ENCODE peak calls at places on chromosomes 2 and 18, in seven cellular contexts. Q is foreskin keratinocyte, P is lower lobe of right lung, S is pancreas, F is MM.1S, X is tibial artery, O is heart left ventricle. U is an unnamed sample.

GRCh38 chr2:79447462-79447861 is 65.4 kb upstream of the CTNNA2 start:
- DNase-seq in F (no peak), P (no peak), S (no peak), X (no peak), Q (no peak), O (no peak), U (no peak)

GRCh38 chr2:113068706-113069485 is 1.1 kb downstream of the IL1F10 start:
- DNase-seq in O (no peak), F (no peak), P (no peak), Q (peak; percentile 94), X (no peak), S (no peak), U (no peak)

GRCh38 chr18:27845897-27846296 is 331.0 kb downstream of the CDH2 start:
- DNase-seq in O (no peak), S (no peak), P (no peak), F (no peak), X (no peak), Q (no peak), U (no peak)

GRCh38 chr2:208407667-208408066 is 1.1 kb downstream of the PTH2R start:
- DNase-seq in Q (peak; percentile 32), S (peak; percentile 34), O (no peak), X (no peak), P (no peak), F (no peak), U (no peak)

GRCh38 chr18:50973367-50974126 is 5.7 kb downstream of the ELAC1 start:
- DNase-seq in X (no peak), P (no peak), O (no peak), S (peak; percentile 23), F (no peak), Q (peak; percentile 82), U (no peak)

GRCh38 chr2:117359266-117359970 is 455.1 kb upstream of the DDX18 start:
- DNase-seq in O (no peak), S (no peak), F (no peak), Q (no peak), P (no peak), X (no peak), U (no peak)

GRCh38 chr2:191446910-191447309 is 201.7 kb downstream of the MYO1B start:
- DNase-seq in X (no peak), P (no peak), S (no peak), Q (peak; percentile 16), F (no peak), O (no peak), U (no peak)

GRCh38 chr2:241773511-241774418 is 2.9 kb upstream of the GAL3ST2 start:
- DNase-seq in F (no peak), O (peak; percentile 62), X (peak; percentile 59), S (peak; percentile 8), Q (no peak), P (peak; percentile 50), U (no peak)

GRCh38 chr18:21604711-21605110 is 4.2 kb upstream of the ESCO1 start:
- DNase-seq in F (peak; percentile 58), X (no peak), P (no peak), S (no peak), Q (no peak), O (no peak), U (no peak)

GRCh38 chr2:120539937-120540718 is 194.2 kb downstream of the INHBB start:
- DNase-seq in X (peak; percentile 97), P (peak; percentile 61), O (peak; percentile 77), F (no peak), Q (peak; percentile 70), S (peak; percentile 51), U (peak; percentile 72)

GRCh38 chr2:65361623-65362022 is 70.8 kb downstream of the SPRED2 start:
- DNase-seq in O (no peak), F (no peak), Q (no peak), S (no peak), X (no peak), P (no peak), U (no peak)
- H3K4me1 ChIP-seq in O (peaks cover 51% of the 10 kb centered on the region), F (peaks cover 43% of the 10 kb centered on the region), Q (peaks cover 38% of the 10 kb centered on the region), S (no peaks in the 10 kb centered on the region), X (peaks cover 15% of the 10 kb centered on the region), P (peaks cover 44% of the 10 kb centered on the region), U (peaks cover 56% of the 10 kb centered on the region)

DNA sequence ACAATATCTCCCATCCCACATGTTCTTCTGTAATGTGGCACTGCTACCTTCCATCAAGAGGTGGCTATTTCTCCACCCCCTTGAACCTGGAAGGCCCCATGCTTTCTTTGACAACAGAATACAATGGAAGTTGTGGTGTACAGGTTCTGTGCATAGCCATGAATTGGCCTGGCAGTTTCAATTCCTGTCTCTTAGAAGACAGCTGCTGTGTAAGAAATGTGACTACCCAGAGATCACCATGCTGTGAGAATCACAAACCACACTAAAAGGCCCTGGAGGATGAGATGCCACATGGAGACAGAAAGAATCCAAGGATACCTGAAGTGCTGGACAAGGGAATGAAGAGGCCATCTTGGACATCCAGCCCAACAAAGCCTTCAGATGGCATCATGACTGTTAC is 47.8 kb upstream of the EHBP1 start:
- DNase-seq in P (no peak), O (no peak), S (no peak), Q (no peak), X (no peak), F (peak; percentile 48), U (no peak)
- H3K4me1 ChIP-seq in P (peaks cover 26% of the 10 kb centered on the region), O (peaks cover 7% of the 10 kb centered on the region), S (no peaks in the 10 kb centered on the region), Q (peaks cover 25% of the 10 kb centered on the region), X (peaks cover 11% of the 10 kb centered on the region), F (peaks cover 6% of the 10 kb centered on the region), U (peaks cover under 1% of the 10 kb centered on the region)

GRCh38 chr2:41927581-41928260 is 120.1 kb upstream of the PKDCC start:
- DNase-seq in O (peak; percentile 66), Q (no peak), X (peak; percentile 73), F (no peak), P (no peak), S (no peak), U (peak; percentile 41)
- H3K4me1 ChIP-seq in O (peaks cover 37% of the 10 kb centered on the region), Q (no peaks in the 10 kb centered on the region), X (peaks cover 24% of the 10 kb centered on the region), F (no peaks in the 10 kb centered on the region), P (no peaks in the 10 kb centered on the region), S (no peaks in the 10 kb centered on the region), U (peaks cover 8% of the 10 kb centered on the region)

GRCh38 chr18:9150116-9150515 is 13.5 kb downstream of the ANKRD12 start:
- DNase-seq in F (no peak), Q (no peak), S (no peak), P (no peak), X (no peak), O (no peak), U (no peak)
- H3K4me1 ChIP-seq in F (peaks cover 70% of the 10 kb centered on the region), Q (peaks cover 9% of the 10 kb centered on the region), S (peaks cover 19% of the 10 kb centered on the region), P (peaks cover 94% of the 10 kb centered on the region), X (peaks cover 36% of the 10 kb centered on the region), O (peaks cover 71% of the 10 kb centered on the region), U (peaks cover 80% of the 10 kb centered on the region)

DNA sequence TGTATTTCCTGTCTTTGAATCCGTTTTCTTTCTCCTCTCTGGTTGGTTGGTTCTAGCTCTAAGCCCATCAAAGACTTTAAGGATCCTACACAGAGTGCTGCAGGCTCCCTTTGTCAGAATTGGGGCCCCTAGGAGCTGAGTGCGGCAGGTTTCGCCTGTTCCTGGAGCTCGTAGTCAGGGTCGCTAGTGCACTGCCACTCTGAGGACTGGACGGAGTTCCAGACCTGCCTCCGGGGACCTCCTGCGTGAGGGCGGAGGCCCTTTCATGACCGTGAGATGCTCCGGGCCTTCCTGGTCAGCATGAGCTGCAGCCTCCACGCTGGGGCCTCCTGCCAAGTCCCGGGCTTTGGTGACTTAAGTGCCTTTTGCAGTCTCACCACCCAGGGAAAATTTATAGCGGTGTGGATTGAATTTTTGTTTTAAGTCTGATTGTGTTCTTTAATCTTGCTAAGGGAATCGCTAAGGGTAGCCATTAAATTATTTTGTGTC is 33.7 kb downstream of the CHRNA1 start:
- DNase-seq in Q (no peak), X (no peak), P (no peak), F (no peak), O (no peak), S (no peak), U (no peak)
- H3K4me1 ChIP-seq in Q (no peaks in the 10 kb centered on the region), X (peaks cover 9% of the 10 kb centered on the region), P (peaks cover 12% of the 10 kb centered on the region), F (no peaks in the 10 kb centered on the region), O (peaks cover 9% of the 10 kb centered on the region), S (no peaks in the 10 kb centered on the region), U (peaks cover 9% of the 10 kb centered on the region)

DNA sequence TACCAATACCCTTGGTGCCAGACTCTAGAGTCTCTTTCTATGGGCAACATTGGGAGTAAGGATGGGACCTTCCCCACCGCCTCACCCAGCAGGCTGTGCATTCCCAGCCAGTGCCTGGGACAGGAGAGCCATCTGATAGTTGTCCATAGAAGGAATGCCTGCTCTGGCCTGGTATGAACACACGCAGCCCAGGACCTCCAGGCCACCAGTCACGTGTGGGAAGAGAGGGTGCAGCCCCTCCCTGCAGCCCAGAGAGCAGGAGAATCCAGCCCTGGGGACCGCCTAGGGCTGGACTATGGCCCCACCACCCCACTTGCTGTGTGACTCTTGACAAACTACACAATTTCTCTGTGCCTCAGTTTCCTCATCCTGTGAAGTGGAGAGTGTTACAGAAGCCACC is 52.5 kb upstream of the ID2 start:
- DNase-seq in O (no peak), F (no peak), P (peak; percentile 15), Q (no peak), S (no peak), X (no peak), U (no peak)
- H3K4me1 ChIP-seq in O (peaks cover 7% of the 10 kb centered on the region), F (no peaks in the 10 kb centered on the region), P (peaks cover 6% of the 10 kb centered on the region), Q (no peaks in the 10 kb centered on the region), S (peaks cover 15% of the 10 kb centered on the region), X (no peaks in the 10 kb centered on the region), U (peaks cover 7% of the 10 kb centered on the region)

GRCh38 chr18:8797206-8797605 is 91.8 kb downstream of the MTCL1 start:
- DNase-seq in F (no peak), S (no peak), O (no peak), Q (peak; percentile 23), X (no peak), P (no peak), U (no peak)
- H3K4me1 ChIP-seq in F (no peaks in the 10 kb centered on the region), S (peaks cover 43% of the 10 kb centered on the region), O (peaks cover 3% of the 10 kb centered on the region), Q (peaks cover 49% of the 10 kb centered on the region), X (no peaks in the 10 kb centered on the region), P (no peaks in the 10 kb centered on the region), U (no peaks in the 10 kb centered on the region)

DNA sequence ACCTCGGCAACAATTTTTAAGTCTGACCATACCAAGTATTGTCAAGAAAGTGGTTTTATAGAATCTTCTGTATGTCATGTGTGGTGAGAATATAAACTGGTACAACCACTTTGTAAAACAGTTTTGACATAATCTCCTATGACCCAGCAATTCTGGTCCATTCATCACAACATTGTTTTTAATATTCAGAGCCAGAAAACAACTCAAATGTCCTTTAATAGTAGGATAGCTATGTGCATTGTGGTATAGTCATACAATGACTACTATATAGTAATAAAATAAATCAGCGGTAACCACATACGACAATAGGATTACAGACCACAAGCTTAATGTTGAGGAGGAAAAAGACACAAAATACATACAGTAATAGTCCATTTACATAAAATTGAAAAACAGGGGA is 175.2 kb upstream of the SPATS2L start:
- DNase-seq in O (no peak), X (no peak), Q (peak; percentile 25), S (no peak), F (no peak), P (no peak), U (no peak)
- H3K4me1 ChIP-seq in O (no peaks in the 10 kb centered on the region), X (no peaks in the 10 kb centered on the region), Q (peaks cover 18% of the 10 kb centered on the region), S (no peaks in the 10 kb centered on the region), F (no peaks in the 10 kb centered on the region), P (no peaks in the 10 kb centered on the region), U (no peaks in the 10 kb centered on the region)